ENCODE peak calls at places on chromosomes 3 and 15, in seven cellular contexts. One of them, this sample, is unnamed.

GRCh38 chr3:134904796-134905646 is 110.0 kb downstream of the EPHB1 start:
- DNase-seq in HTR-8/SVneo: no peak
- DNase-seq in H9: no peak
- DNase-seq in NCI-H69: peak; percentile 62
- DNase-seq in activated CD8-positive, alpha-beta memory T cell treated with anti-CD3 and anti-CD28 coated beads for 48 hours: no peak
- DNase-seq in activated naive CD4-positive, alpha-beta T cell: no peak
- DNase-seq in left ventricle myocardium inferior: no peak
- DNase-seq in this sample: no peak

GRCh38 chr3:126956361-126956760 is 26.6 kb upstream of the PLXNA1 start:
- DNase-seq in HTR-8/SVneo: no peak
- DNase-seq in H9: no peak
- DNase-seq in NCI-H69: no peak
- DNase-seq in activated CD8-positive, alpha-beta memory T cell treated with anti-CD3 and anti-CD28 coated beads for 48 hours: no peak
- DNase-seq in activated naive CD4-positive, alpha-beta T cell: no peak
- DNase-seq in left ventricle myocardium inferior: peak; percentile 1
- DNase-seq in this sample: no peak

GRCh38 chr3:58230876-58231552 is 6.6 kb upstream of the ABHD6 start:
- DNase-seq in HTR-8/SVneo: no peak
- DNase-seq in H9: no peak
- DNase-seq in NCI-H69: no peak
- DNase-seq in activated CD8-positive, alpha-beta memory T cell treated with anti-CD3 and anti-CD28 coated beads for 48 hours: no peak
- DNase-seq in activated naive CD4-positive, alpha-beta T cell: no peak
- DNase-seq in left ventricle myocardium inferior: no peak
- DNase-seq in this sample: no peak

GRCh38 chr15:57345584-57345983 is 30.7 kb upstream of the CGNL1 start:
- DNase-seq in HTR-8/SVneo: no peak
- DNase-seq in H9: peak; percentile 79
- DNase-seq in NCI-H69: peak; percentile 67
- DNase-seq in activated CD8-positive, alpha-beta memory T cell treated with anti-CD3 and anti-CD28 coated beads for 48 hours: no peak
- DNase-seq in activated naive CD4-positive, alpha-beta T cell: no peak
- DNase-seq in left ventricle myocardium inferior: no peak
- DNase-seq in this sample: no peak

GRCh38 chr3:66047321-66048050 is 8.8 kb upstream of the MAGI1 start:
- DNase-seq in HTR-8/SVneo: no peak
- DNase-seq in H9: no peak
- DNase-seq in NCI-H69: no peak
- DNase-seq in activated CD8-positive, alpha-beta memory T cell treated with anti-CD3 and anti-CD28 coated beads for 48 hours: no peak
- DNase-seq in activated naive CD4-positive, alpha-beta T cell: no peak
- DNase-seq in left ventricle myocardium inferior: no peak
- DNase-seq in this sample: no peak

GRCh38 chr3:38538773-38539353 is 42.7 kb downstream of the EXOG start:
- DNase-seq in HTR-8/SVneo: no peak
- DNase-seq in H9: no peak
- DNase-seq in NCI-H69: no peak
- DNase-seq in activated CD8-positive, alpha-beta memory T cell treated with anti-CD3 and anti-CD28 coated beads for 48 hours: no peak
- DNase-seq in activated naive CD4-positive, alpha-beta T cell: no peak
- DNase-seq in left ventricle myocardium inferior: peak; percentile 54
- DNase-seq in this sample: no peak

GRCh38 chr15:51982770-51983103 is 11.2 kb upstream of the LEO1 start:
- DNase-seq in HTR-8/SVneo: no peak
- DNase-seq in H9: no peak
- DNase-seq in NCI-H69: no peak
- DNase-seq in activated CD8-positive, alpha-beta memory T cell treated with anti-CD3 and anti-CD28 coated beads for 48 hours: no peak
- DNase-seq in activated naive CD4-positive, alpha-beta T cell: no peak
- DNase-seq in left ventricle myocardium inferior: no peak
- DNase-seq in this sample: no peak

GRCh38 chr3:85525264-85525663 is 566.5 kb downstream of the CADM2 start:
- DNase-seq in HTR-8/SVneo: no peak
- DNase-seq in H9: no peak
- DNase-seq in NCI-H69: no peak
- DNase-seq in activated CD8-positive, alpha-beta memory T cell treated with anti-CD3 and anti-CD28 coated beads for 48 hours: no peak
- DNase-seq in activated naive CD4-positive, alpha-beta T cell: no peak
- DNase-seq in left ventricle myocardium inferior: no peak
- DNase-seq in this sample: no peak

GRCh38 chr3:69338891-69339290 is 47.0 kb downstream of the FRMD4B start:
- DNase-seq in HTR-8/SVneo: no peak
- DNase-seq in H9: no peak
- DNase-seq in NCI-H69: no peak
- DNase-seq in activated CD8-positive, alpha-beta memory T cell treated with anti-CD3 and anti-CD28 coated beads for 48 hours: no peak
- DNase-seq in activated naive CD4-positive, alpha-beta T cell: no peak
- DNase-seq in left ventricle myocardium inferior: no peak
- DNase-seq in this sample: no peak

GRCh38 chr3:63795438-63795837 is 23.7 kb upstream of the C3orf49 start:
- DNase-seq in HTR-8/SVneo: no peak
- DNase-seq in H9: no peak
- DNase-seq in NCI-H69: peak; percentile 22
- DNase-seq in activated CD8-positive, alpha-beta memory T cell treated with anti-CD3 and anti-CD28 coated beads for 48 hours: no peak
- DNase-seq in activated naive CD4-positive, alpha-beta T cell: no peak
- DNase-seq in left ventricle myocardium inferior: no peak
- DNase-seq in this sample: no peak

GRCh38 chr15:61459785-61460707 is 230.9 kb upstream of the RORA start:
- DNase-seq in HTR-8/SVneo: no peak
- DNase-seq in H9: no peak
- DNase-seq in NCI-H69: no peak
- DNase-seq in activated CD8-positive, alpha-beta memory T cell treated with anti-CD3 and anti-CD28 coated beads for 48 hours: no peak
- DNase-seq in activated naive CD4-positive, alpha-beta T cell: no peak
- DNase-seq in left ventricle myocardium inferior: no peak
- DNase-seq in this sample: no peak

GRCh38 chr3:10189557-10190374 is 25.0 kb downstream of the IRAK2 start:
- DNase-seq in HTR-8/SVneo: no peak
- DNase-seq in H9: no peak
- DNase-seq in NCI-H69: peak; percentile 40
- DNase-seq in activated CD8-positive, alpha-beta memory T cell treated with anti-CD3 and anti-CD28 coated beads for 48 hours: no peak
- DNase-seq in activated naive CD4-positive, alpha-beta T cell: no peak
- DNase-seq in left ventricle myocardium inferior: peak; percentile 86
- DNase-seq in this sample: no peak

This sample was measured in activated T-helper 9 cell treated with anti-CD3 and anti-CD28 coated beads, Interleukin-2, amount 50 U/mL, for 16 hours.